ENCODE peak calls at places on chromosomes 4 and X, in ten cellular contexts. D is endothelial cell, B is HT-29, R is neural crest cell, U is HEK293T, P is NCI-H510A, J is NCI-H2081, L is sigmoid colon, F is fibroblast of lung, A is Kasumi-1. M is an unnamed sample.

GRCh38 chr4:65546882-65547281 is 123.4 kb downstream of the EPHA5 start:
- DNase-seq in J (no peak), R (no peak), L (no peak), U (no peak), B (no peak), D (no peak), A (no peak), P (no peak), F (no peak), M (no peak)

GRCh38 chr4:102705391-102705935 is 55.3 kb downstream of the MANBA start:
- DNase-seq in U (no peak), D (no peak), P (no peak), R (no peak), L (no peak), B (no peak), F (no peak), A (no peak), J (no peak), M (no peak)

GRCh38 chrX:115232933-115233496 is 881 bp downstream of the LRCH2 start:
- DNase-seq in U (no peak), J (no peak), D (no peak), R (no peak), F (no peak), P (no peak), L (no peak), A (no peak), B (no peak), M (no peak)

GRCh38 chr4:137644201-137644600 is 111.9 kb upstream of the PCDH18 start:
- DNase-seq in F (peak), B (no peak), U (no peak), R (no peak), A (no peak), J (no peak), D (no peak), L (no peak), P (no peak), M (no peak)

GRCh38 chr4:62531731-62532130 is 1331.6 kb downstream of the ADGRL3 start:
- DNase-seq in D (no peak), P (no peak), R (no peak), J (no peak), U (peak), A (peak), L (no peak), F (no peak), B (no peak), M (no peak)

GRCh38 chrX:68488657-68489056 is 10.2 kb upstream of the YIPF6 start:
- DNase-seq in P (no peak), D (no peak), B (peak), F (no peak), L (no peak), U (no peak), J (no peak), A (no peak), R (no peak), M (no peak)

GRCh38 chr4:142440093-142440492 is 406.0 kb downstream of the INPP4B start:
- DNase-seq in P (no peak), U (no peak), R (no peak), J (no peak), L (no peak), B (no peak), F (no peak), A (no peak), D (no peak), M (no peak)

GRCh38 chrX:154486396-154487207 is at the start of gene UBL4A:
- DNase-seq in J (no peak), U (peak), P (peak), D (peak), A (peak), F (no peak), R (peak), B (peak), L (peak), M (no peak)

GRCh38 chr4:60683357-60683756 is 516.8 kb upstream of the ADGRL3 start:
- DNase-seq in U (no peak), R (no peak), B (no peak), F (peak), J (no peak), A (no peak), L (no peak), D (no peak), P (no peak), M (no peak)

GRCh38 chr4:252065-252601 is 53.1 kb downstream of the ZNF732 start:
- DNase-seq in D (no peak), B (no peak), J (no peak), A (no peak), R (no peak), F (no peak), P (no peak), U (no peak), L (no peak), M (no peak)

GRCh38 chr4:53788011-53788410 is 196.7 kb upstream of the LNX1 start:
- DNase-seq in D (no peak), L (no peak), J (no peak), U (no peak), F (no peak), R (no peak), A (no peak), B (no peak), P (no peak), M (no peak)

GRCh38 chrX:545488-545887 is 85.1 kb upstream of the SHOX start:
- DNase-seq in L (no peak), B (no peak), D (no peak), F (no peak), P (no peak), R (no peak), J (no peak), A (no peak), U (no peak), M (no peak)

GRCh38 chr4:184347251-184348239 is 126.8 kb downstream of the IRF2 start:
- DNase-seq in F (peak), J (no peak), U (peak), D (peak), P (peak), A (peak), R (peak), L (peak), B (no peak), M (peak)

GRCh38 chr4:89556596-89557305 is 249.2 kb upstream of the GPRIN3 start:
- DNase-seq in P (no peak), R (no peak), A (no peak), L (no peak), F (peak), U (no peak), B (no peak), D (no peak), J (no peak), M (no peak)

GRCh38 chr4:172683016-172683415 is 485.6 kb upstream of the GALNT7 start:
- DNase-seq in P (no peak), L (no peak), R (no peak), D (no peak), U (no peak), F (no peak), B (no peak), A (no peak), J (no peak), M (no peak)

GRCh38 chr4:7238300-7238960 is 46.1 kb downstream of the SORCS2 start:
- DNase-seq in J (no peak), F (no peak), R (no peak), U (no peak), L (no peak), A (no peak), D (no peak), P (no peak), B (peak), M (no peak)

GRCh38 chr4:162645381-162645780 is 481.6 kb upstream of the FSTL5 start:
- DNase-seq in A (no peak), P (no peak), U (no peak), B (no peak), F (no peak), D (no peak), L (no peak), J (no peak), R (no peak), M (no peak)

GRCh38 chr4:52840531-52841350 is 21.4 kb upstream of the RASL11B start:
- DNase-seq in D (no peak), B (no peak), F (no peak), J (no peak), A (no peak), P (no peak), U (no peak), R (no peak), L (no peak), M (no peak)

GRCh38 chr4:144582975-144583374 is 63.0 kb upstream of the HHIP start:
- DNase-seq in B (no peak), F (no peak), D (no peak), U (no peak), A (no peak), R (no peak), P (peak), L (no peak), J (no peak), M (peak)

GRCh38 chr4:73704314-73705055 is 35.9 kb upstream of the CXCL8 start:
- DNase-seq in P (peak), U (no peak), J (no peak), F (peak), L (peak), R (no peak), D (no peak), B (peak), A (peak), M (peak)

GRCh38 chrX:120456973-120457372 is 12.1 kb downstream of the LAMP2 start:
- DNase-seq in F (no peak), L (no peak), U (no peak), A (peak), R (no peak), B (no peak), J (no peak), P (no peak), D (no peak), M (no peak)

GRCh38 chr4:162644346-162644745 is 480.5 kb upstream of the FSTL5 start:
- DNase-seq in J (no peak), B (no peak), L (no peak), P (no peak), D (no peak), A (no peak), R (no peak), F (no peak), U (no peak), M (no peak)

GRCh38 chrX:32745323-32745722 is 466.0 kb downstream of the DMD start:
- DNase-seq in P (no peak), U (no peak), B (no peak), R (no peak), D (no peak), F (peak), L (no peak), A (no peak), J (no peak), M (no peak)

GRCh38 chr4:98113005-98113404 is 30.3 kb downstream of the STPG2 start:
- DNase-seq in B (peak), P (peak), D (peak), L (no peak), J (no peak), F (peak), U (peak), A (peak), R (no peak), M (peak)

GRCh38 chr4:25890653-25891485 is 23.2 kb upstream of the SMIM20 start:
- DNase-seq in U (no peak), A (no peak), R (no peak), J (no peak), B (no peak), F (no peak), P (no peak), L (no peak), D (no peak), M (no peak)

GRCh38 chrX:35711281-35711680 is 86.9 kb upstream of the MAGEB16 start:
- DNase-seq in J (no peak), D (no peak), U (no peak), P (no peak), A (no peak), L (no peak), B (peak), R (no peak), F (peak), M (no peak)

GRCh38 chr4:71389149-71389840 is 50.5 kb downstream of the SLC4A4 start:
- DNase-seq in F (peak), P (no peak), R (no peak), D (no peak), A (no peak), B (peak), L (peak), U (no peak), J (no peak), M (no peak)

GRCh38 chr4:170229021-170229420 is 139.3 kb upstream of the AADAT start:
- DNase-seq in L (no peak), A (no peak), P (no peak), R (no peak), J (no peak), F (no peak), U (no peak), D (no peak), B (no peak), M (no peak)

GRCh38 chrX:11967986-11968385 is 170.3 kb upstream of the FRMPD4 start:
- DNase-seq in P (no peak), F (no peak), A (no peak), J (no peak), U (no peak), R (no peak), L (no peak), B (no peak), D (no peak), M (no peak)

GRCh38 chrX:135652602-135653001 is 60.8 kb upstream of the CT45A1 start:
- DNase-seq in P (no peak), R (no peak), L (no peak), J (no peak), A (no peak), D (no peak), F (no peak), U (no peak), B (no peak), M (no peak)

GRCh38 chr4:169311643-169312365 is 41.0 kb upstream of the SH3RF1 start:
- DNase-seq in J (peak), L (no peak), B (peak), R (peak), U (peak), P (no peak), A (peak), D (peak), F (peak), M (no peak)

M was measured in DMS153.